ENCODE peak calls at places on chromosomes 11 and 22, in six cellular contexts. M is SK-N-SH, U is H1, S is GM12878, F is K562, R is HCT116. Z is an unnamed sample.

GRCh38 chr11:14583252-14584105 is 60.1 kb upstream of the PDE3B start:
- DNase-seq in U (no peak), F (no peak), M (peak), R (no peak), S (no peak), Z (no peak)

GRCh38 chr11:65849366-65849765 is 8.6 kb downstream of the CFL1 start:
- DNase-seq in M (peak), F (no peak), S (no peak), U (no peak), R (no peak), Z (no peak)

GRCh38 chr22:22917377-22917776 is 29.8 kb downstream of the IGLL5 start:
- DNase-seq in S (no peak), M (no peak), U (no peak), F (peak), R (no peak), Z (no peak)

GRCh38 chr22:30457964-30458363 is 13.9 kb downstream of the SEC14L3 start:
- DNase-seq in F (no peak), S (no peak), R (no peak), U (no peak), M (no peak), Z (no peak)

GRCh38 chr11:279966-280761 is 2.0 kb downstream of the NLRP6 start:
- DNase-seq in M (peak), F (no peak), S (no peak), U (no peak), R (no peak), Z (no peak)

GRCh38 chr11:44978961-44979331 is 28.3 kb upstream of the TP53I11 start:
- DNase-seq in M (no peak), R (no peak), F (no peak), S (no peak), U (no peak), Z (no peak)

GRCh38 chr22:44645531-44645930 is 56.5 kb upstream of the PRR5 start:
- DNase-seq in U (no peak), R (no peak), F (no peak), S (no peak), M (peak), Z (no peak)

GRCh38 chr22:23387827-23388491 is 192.1 kb downstream of the IGLL1 start:
- DNase-seq in R (no peak), S (no peak), U (no peak), F (no peak), M (no peak), Z (no peak)

GRCh38 chr22:19844423-19845368 is 10.0 kb downstream of the GNB1L start:
- DNase-seq in M (peak), F (no peak), R (no peak), S (no peak), U (no peak), Z (no peak)

GRCh38 chr11:17512101-17512500 is 32.1 kb downstream of the USH1C start:
- DNase-seq in R (no peak), S (no peak), U (no peak), M (no peak), F (no peak), Z (no peak)

GRCh38 chr11:69010964-69011623 is 2.0 kb downstream of the MRGPRF start:
- DNase-seq in S (no peak), U (peak), F (peak), M (peak), R (peak), Z (no peak)

GRCh38 chr22:42983470-42983869 is 31.5 kb downstream of the PACSIN2 start:
- DNase-seq in S (no peak), M (no peak), R (no peak), F (no peak), U (no peak), Z (no peak)

GRCh38 chr11:34680918-34681554 is 60.1 kb downstream of the EHF start:
- DNase-seq in S (no peak), R (peak), U (peak), F (no peak), M (no peak), Z (no peak)

GRCh38 chr11:27720277-27720830 is 20.1 kb upstream of the BDNF start:
- DNase-seq in U (no peak), F (peak), M (peak), S (no peak), R (no peak), Z (no peak)

GRCh38 chr22:24137595-24137994 is 43.7 kb upstream of the SUSD2 start:
- DNase-seq in S (no peak), R (no peak), U (no peak), M (no peak), F (no peak), Z (no peak)

GRCh38 chr11:35083181-35084061 is 55.5 kb upstream of the CD44 start:
- DNase-seq in U (no peak), F (no peak), S (peak), M (no peak), R (peak), Z (peak)

GRCh38 chr11:67409781-67410368 is 5.6 kb upstream of the CARNS1 start:
- DNase-seq in U (peak), S (no peak), R (peak), M (no peak), F (peak), Z (no peak)

GRCh38 chr22:42366815-42367581 is 65.2 kb downstream of the NFAM1 start:
- DNase-seq in S (no peak), M (no peak), R (no peak), F (no peak), U (no peak), Z (no peak)

GRCh38 chr22:43390166-43390565 is 21.6 kb upstream of the MPPED1 start:
- DNase-seq in F (no peak), S (no peak), U (no peak), M (no peak), R (no peak), Z (no peak)

GRCh38 chr11:120031612-120032600 is 106.0 kb downstream of the TRIM29 start:
- DNase-seq in S (no peak), M (no peak), R (no peak), F (no peak), U (no peak), Z (no peak)

GRCh38 chr11:131754671-131755070 is 384.3 kb downstream of the NTM start:
- DNase-seq in M (no peak), F (no peak), R (no peak), U (no peak), S (no peak), Z (no peak)

GRCh38 chr22:24503137-24503850 is 8.2 kb downstream of the UPB1 start:
- DNase-seq in M (peak), U (no peak), R (peak), S (peak), F (peak), Z (peak)

GRCh38 chr22:41411021-41411851 is 29.5 kb downstream of the TEF start:
- DNase-seq in F (no peak), R (no peak), M (no peak), U (no peak), S (no peak), Z (no peak)

GRCh38 chr11:89521792-89522191 is 30.6 kb upstream of the NOX4 start:
- DNase-seq in F (no peak), R (no peak), U (no peak), S (no peak), M (no peak), Z (no peak)

GRCh38 chr11:113389288-113389687 is 1.7 kb downstream of the ANKK1 start:
- DNase-seq in U (no peak), F (no peak), R (no peak), M (no peak), S (no peak), Z (peak)

GRCh38 chr11:28043930-28044709 is 63.8 kb downstream of the KIF18A start:
- DNase-seq in M (no peak), R (no peak), U (no peak), F (no peak), S (no peak), Z (no peak)

GRCh38 chr11:113694390-113694789 is 11.7 kb downstream of the TMPRSS5 start:
- DNase-seq in S (no peak), F (no peak), M (no peak), U (no peak), R (no peak), Z (no peak)

GRCh38 chr11:107916671-107917241 is 11.5 kb upstream of the RAB39A start:
- DNase-seq in F (peak), U (no peak), M (no peak), S (no peak), R (no peak), Z (no peak)
- TF ChIP-seq YY1 in F (no peak), U (no peak), M (no peak), S (no peak), R (no peak), Z (no peak)

GRCh38 chr11:61507962-61508824 is at the start of gene LRRC10B:
- DNase-seq in U (no peak), M (peak), R (peak), F (peak), S (no peak), Z (peak)
- H3K9ac ChIP-seq in U (no peak), M (no peak), R (peak), F (no peak), S (no peak), Z (peak)

DNA sequence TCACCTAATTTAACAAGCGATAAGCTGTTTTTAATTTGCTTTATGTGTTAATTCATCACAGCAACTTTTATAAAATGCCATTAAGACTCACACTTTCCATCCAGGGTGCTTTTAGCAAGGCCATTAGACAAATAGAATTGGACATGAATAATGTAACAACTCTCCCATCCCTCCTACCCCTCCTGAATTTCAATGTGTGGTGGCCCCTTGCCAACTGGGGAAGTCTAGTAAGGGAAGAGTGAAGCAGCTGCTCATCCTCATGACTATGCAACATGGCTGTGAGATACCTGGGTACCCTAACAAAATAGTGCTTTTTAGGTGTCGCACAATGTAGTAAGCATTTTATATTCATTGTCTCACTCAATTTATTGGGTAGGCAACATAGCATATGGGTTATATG is 259.7 kb upstream of the CCDC90B start:
- DNase-seq in F (no peak), S (no peak), U (no peak), R (no peak), M (no peak), Z (no peak)
- H3K4me3 ChIP-seq in F (no peak), S (no peak), U (no peak), R (no peak), M (no peak), Z (no peak)

DNA sequence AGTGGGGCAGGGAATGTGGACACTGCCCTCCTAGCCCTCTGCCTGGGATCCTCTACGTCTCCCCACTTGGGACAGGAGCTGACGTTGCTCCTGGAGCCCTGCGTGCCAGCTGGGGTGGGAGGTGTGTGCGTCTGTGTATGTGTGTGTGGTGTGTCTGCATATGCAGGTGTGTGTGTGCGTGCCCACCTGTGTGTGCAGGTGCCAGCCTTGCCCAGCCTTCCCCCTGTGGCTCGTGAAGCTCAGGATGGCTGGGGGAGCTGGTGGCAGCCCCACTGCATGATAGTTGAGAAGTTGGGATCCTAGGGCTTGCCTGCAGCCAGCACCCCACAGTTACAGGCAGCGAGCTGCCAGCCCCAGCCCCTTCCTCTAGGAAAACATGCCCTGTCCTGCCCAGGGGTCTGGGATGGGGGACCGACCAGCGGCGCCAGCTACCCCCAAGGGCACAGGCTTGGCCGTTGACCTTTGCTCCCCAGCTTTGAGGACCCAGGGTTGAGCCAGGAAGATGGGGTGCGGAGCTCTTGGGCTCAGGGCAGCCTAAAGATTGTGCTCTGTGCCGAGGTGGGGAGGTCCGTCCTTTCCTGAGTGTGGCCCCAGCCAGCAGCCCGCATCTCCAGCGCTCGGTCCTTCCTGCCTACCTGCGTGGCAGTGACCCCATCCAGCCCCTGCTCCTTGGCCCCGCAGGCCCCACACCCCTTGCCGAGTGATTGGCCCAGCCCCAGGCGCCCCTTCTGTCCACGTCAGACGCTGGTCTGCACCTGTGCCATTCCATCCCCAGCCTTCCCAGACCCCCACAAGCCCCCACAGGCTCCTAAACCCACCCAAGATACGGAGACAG is 15.7 kb downstream of the BRSK2 start:
- DNase-seq in S (no peak), R (no peak), U (no peak), M (no peak), F (no peak), Z (no peak)
- TF ChIP-seq YY1 in S (no peak), R (no peak), U (no peak), M (no peak), F (no peak), Z (no peak)

DNA sequence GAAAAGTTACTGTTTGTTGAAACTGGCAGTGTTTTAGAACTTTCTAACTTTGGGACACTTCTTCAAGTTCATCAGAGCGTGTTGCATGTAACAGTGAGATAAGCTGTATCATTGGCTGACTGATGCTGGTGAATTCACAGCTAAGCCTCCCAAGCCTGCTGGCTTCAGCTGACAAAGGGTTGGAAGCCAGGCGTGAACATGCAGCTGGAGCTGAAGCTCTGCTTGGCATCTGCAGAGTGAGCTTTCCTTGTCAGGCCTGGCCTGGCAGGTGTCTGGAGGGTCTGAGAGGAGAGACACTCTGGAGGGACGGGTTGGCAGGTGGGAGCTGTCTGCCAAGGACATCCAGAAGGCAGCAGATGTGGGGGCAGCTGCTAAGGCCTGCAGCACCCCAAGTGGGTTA is 1.5 kb downstream of the AMPD3 start:
- DNase-seq in F (peak), S (no peak), M (no peak), R (no peak), U (no peak), Z (no peak)
- H3K9ac ChIP-seq in F (peak), S (peak), M (peak), R (peak), U (no peak), Z (peak)

GRCh38 chr22:50271011-50271394 is 823 bp upstream of the MAPK11 start:
- DNase-seq in R (no peak), S (no peak), M (no peak), U (no peak), F (no peak), Z (no peak)
- H3K4me3 ChIP-seq in R (peak), S (peak), M (peak), U (no peak), F (peak), Z (peak)